ENCODE peak calls at places on chromosome 9, in seven cellular contexts. U, C, S, I, N, A and O are unnamed samples.

GRCh38 chr9:130271473-130271872 is 5.9 kb downstream of the HMCN2 start:
- DNase-seq in S (no peak), A (no peak), U (no peak), C (no peak), I (peak), N (no peak), O (no peak)

GRCh38 chr9:114131808-114132549 is 23.4 kb upstream of the COL27A1 start:
- DNase-seq in A (no peak), C (no peak), I (no peak), S (no peak), N (no peak), U (no peak), O (no peak)

GRCh38 chr9:91256235-91256634 is 105.5 kb downstream of the AUH start:
- DNase-seq in C (no peak), U (no peak), N (no peak), A (no peak), S (no peak), I (no peak), O (no peak)

GRCh38 chr9:81472701-81473100 is 216.6 kb downstream of the TLE1 start:
- DNase-seq in I (no peak), A (no peak), C (no peak), S (no peak), U (no peak), N (no peak), O (no peak)

GRCh38 chr9:1698991-1699390 is 316.2 kb upstream of the SMARCA2 start:
- DNase-seq in N (no peak), C (no peak), S (no peak), I (no peak), U (no peak), A (no peak), O (no peak)

GRCh38 chr9:134408939-134409737 is 82.9 kb downstream of the RXRA start:
- DNase-seq in C (no peak), N (no peak), I (no peak), S (no peak), A (no peak), U (no peak), O (no peak)

GRCh38 chr9:137985637-137986071 is 108.1 kb downstream of the CACNA1B start:
- DNase-seq in S (no peak), I (peak), A (no peak), N (no peak), C (no peak), U (no peak), O (no peak)

GRCh38 chr9:90805006-90805993 is 3.7 kb downstream of the SYK start:
- DNase-seq in S (no peak), I (no peak), N (no peak), C (no peak), U (no peak), A (no peak), O (no peak)

GRCh38 chr9:88988796-88989641 is 2.2 kb upstream of the S1PR3 start:
- DNase-seq in N (peak), C (no peak), I (no peak), U (no peak), A (no peak), S (peak), O (peak)

GRCh38 chr9:132383462-132383883 is 23.2 kb downstream of the TTF1 start:
- DNase-seq in A (no peak), I (peak), S (no peak), C (no peak), N (no peak), U (no peak), O (no peak)

GRCh38 chr9:90020277-90020871 is 415.6 kb downstream of the GADD45G start:
- DNase-seq in N (no peak), S (no peak), U (no peak), C (no peak), A (no peak), I (no peak), O (no peak)

DNA sequence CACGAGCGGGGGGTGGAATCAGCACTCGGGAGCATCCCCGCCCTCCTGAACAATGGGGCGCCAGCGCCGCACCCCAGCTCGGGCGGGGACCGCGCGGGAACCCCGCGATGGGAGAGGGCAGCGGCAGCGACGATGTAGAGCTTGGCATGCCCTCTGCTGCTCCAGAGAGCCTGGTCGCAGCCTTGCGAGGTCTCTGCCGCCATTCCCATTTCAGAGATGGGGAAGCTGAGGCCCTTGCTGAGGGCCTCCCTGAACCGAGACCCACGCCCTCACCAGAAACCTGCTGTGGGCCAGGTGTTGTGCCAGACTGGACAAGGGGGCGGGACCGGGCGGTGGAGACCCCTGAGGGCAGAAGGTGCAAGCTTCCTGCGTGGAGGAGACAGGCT is 569 bp upstream of the MEGF9 start:
- DNase-seq in U (peak), N (no peak), C (no peak), I (no peak), S (no peak), A (no peak), O (no peak)
- TF ChIP-seq CTCF in U (no peak), N (no peak), C (no peak), I (no peak), S (no peak), A (no peak), O (no peak)

GRCh38 chr9:125965421-125965820 is 218.2 kb downstream of the PBX3 start:
- DNase-seq in U (no peak), I (no peak), C (no peak), A (no peak), N (no peak), S (no peak), O (no peak)
- TF ChIP-seq CTCF in U (no peak), I (no peak), C (no peak), A (no peak), N (no peak), S (no peak), O (no peak)

DNA sequence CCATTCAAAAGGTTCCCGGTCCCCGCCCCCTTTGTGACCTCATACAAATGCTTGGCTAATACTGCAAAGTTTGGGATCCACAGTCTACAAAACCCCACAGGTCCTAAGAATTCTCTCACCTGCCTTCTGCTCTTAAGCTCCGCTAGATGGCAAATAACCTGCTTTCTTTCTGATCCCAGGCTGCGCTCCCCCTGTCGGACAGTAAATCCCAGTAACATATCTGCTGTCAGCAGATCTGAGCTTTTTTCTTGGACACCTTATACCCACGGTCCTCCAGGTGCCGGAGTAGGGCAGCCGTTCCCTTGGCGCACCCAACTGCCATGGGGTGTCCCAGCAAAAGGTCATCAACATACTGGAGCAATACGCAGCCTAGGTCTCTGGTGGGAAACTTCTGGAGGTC is 39.0 kb upstream of the PPP1R26 start:
- DNase-seq in U (no peak), I (no peak), A (no peak), N (no peak), S (no peak), C (peak), O (no peak)
- TF ChIP-seq CTCF in U (no peak), I (no peak), A (no peak), N (no peak), S (no peak), C (peak), O (no peak)

DNA sequence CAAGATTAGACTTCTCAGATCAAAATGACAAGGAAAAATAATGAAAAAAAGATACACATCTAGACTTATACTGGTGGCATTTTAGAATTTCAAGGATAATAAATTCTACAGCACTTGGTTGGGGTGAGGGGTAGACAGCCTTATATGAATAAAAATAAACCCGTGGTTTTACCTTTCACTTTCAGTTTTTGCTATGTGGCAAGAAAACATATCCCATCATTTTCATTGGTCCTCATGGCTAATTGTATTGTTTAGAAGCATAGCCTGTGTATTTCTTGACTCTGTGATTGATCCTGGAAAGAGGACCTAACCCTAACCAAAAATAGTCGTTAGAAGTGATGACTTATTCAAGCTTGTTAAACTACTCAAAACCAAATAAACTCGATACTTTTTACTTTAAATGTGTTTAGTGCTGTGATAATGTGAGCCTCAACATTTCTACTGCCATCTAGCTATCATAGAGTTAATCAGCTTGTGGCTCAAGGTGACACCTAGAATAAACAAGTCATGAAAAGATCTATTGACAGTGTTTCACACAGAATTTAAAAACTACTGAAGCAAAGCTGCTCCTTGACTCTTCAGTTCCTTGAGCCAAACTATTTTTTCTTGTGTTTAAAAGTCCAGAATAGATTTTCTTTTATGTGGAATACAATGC is 153.3 kb upstream of the IZUMO3 start:
- DNase-seq in A (no peak), C (no peak), U (no peak), S (no peak), N (no peak), I (no peak), O (no peak)
- TF ChIP-seq CTCF in A (no peak), C (no peak), U (no peak), S (no peak), N (no peak), I (no peak), O (no peak)

GRCh38 chr9:120876842-120877240 is at the start of gene PHF19:
- DNase-seq in U (no peak), A (peak), I (no peak), S (peak), N (peak), C (no peak), O (peak)

GRCh38 chr9:120874861-120875565 is 2.0 kb downstream of the PHF19 start:
- DNase-seq in N (no peak), S (no peak), I (no peak), C (no peak), U (no peak), A (no peak), O (no peak)

GRCh38 chr9:120874226-120874839 is 2.7 kb downstream of the PHF19 start:
- DNase-seq in C (no peak), I (no peak), A (no peak), S (no peak), U (no peak), N (no peak), O (no peak)

GRCh38 chr9:120875954-120876841 is 790 bp downstream of the PHF19 start:
- DNase-seq in S (peak), I (peak), A (peak), C (peak), U (peak), N (peak), O (peak)

DNA sequence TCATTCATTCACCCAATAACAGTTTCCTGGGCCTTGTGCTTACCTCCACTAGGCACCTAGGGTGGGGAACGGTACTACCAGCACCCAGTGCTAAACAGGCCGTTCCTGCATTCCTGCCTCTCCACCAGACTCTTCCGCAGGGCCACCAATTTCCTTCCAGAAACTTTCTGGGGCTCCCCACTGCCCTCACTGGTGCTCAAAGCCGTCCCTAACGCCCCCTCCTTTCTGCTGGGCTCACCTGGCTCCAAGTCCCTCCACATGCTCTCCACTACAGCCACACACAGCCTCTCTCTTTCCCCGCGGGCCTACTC is 1.4 kb downstream of the PHF19 start:
- DNase-seq in S (no peak), N (no peak), U (no peak), A (no peak), I (no peak), C (no peak), O (no peak)
- TF ChIP-seq CTCF in S (no peak), N (no peak), U (no peak), A (no peak), I (no peak), C (no peak), O (no peak)

GRCh38 chr9:106717686-106718085 is 145.3 kb upstream of the ZNF462 start:
- DNase-seq in I (no peak), C (peak), U (no peak), N (peak), S (peak), A (no peak), O (peak)
- TF ChIP-seq CTCF in I (peak), C (no peak), U (peak), N (no peak), S (peak), A (peak), O (peak)

DNA sequence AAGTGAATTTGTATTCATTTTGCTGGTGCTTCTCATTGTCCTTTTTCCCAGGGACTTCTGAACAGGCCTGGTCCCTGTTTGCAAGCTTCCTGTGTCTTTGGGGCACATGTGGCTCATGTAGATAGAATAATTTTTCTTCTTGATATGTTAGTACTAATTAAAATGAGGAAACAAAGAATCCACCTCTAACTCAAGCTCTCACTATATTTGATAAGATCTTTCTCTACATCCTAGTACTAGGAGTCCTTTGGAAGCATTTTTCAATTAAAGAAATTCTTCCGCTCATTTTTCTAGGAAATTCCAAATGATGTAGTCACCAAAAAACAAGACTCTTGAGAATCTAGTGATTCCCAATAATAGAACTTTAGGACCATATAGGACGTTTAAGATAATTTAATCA is 165.3 kb downstream of the SEC61B start:
- DNase-seq in I (no peak), U (no peak), A (no peak), N (peak), C (no peak), S (no peak), O (no peak)
- TF ChIP-seq CTCF in I (no peak), U (no peak), A (no peak), N (no peak), C (no peak), S (no peak), O (no peak)